ENCODE peak calls at places on chromosomes 4 and X, in nine cellular contexts. W is BJ, O is type B pancreatic cell, J is pancreas, T is Calu3, M is prostate gland, C is astrocyte of the spinal cord, R is fibroblast of the aortic adventitia, S is tibial nerve. P is an unnamed sample.
A peak's percentile ranks its signal among the peaks of the same experiment; 100 is the strongest.

GRCh38 chr4:2412534-2412884 is 5.9 kb downstream of the ZFYVE28 start:
- DNase-seq in J (no peak), R (no peak), W (no peak), M (no peak), C (no peak), S (no peak), T (no peak), O (no peak), P (no peak)

GRCh38 chr4:13176603-13177190 is 307.4 kb downstream of the RAB28 start:
- DNase-seq in T (no peak), O (no peak), M (no peak), W (no peak), J (no peak), S (no peak), C (no peak), R (no peak), P (no peak)

GRCh38 chr4:140018931-140019618 is 134.9 kb downstream of the MAML3 start:
- DNase-seq in S (no peak), J (no peak), O (no peak), T (no peak), C (no peak), M (no peak), W (no peak), R (no peak), P (no peak)

GRCh38 chr4:89249716-89250361 is 57.8 kb downstream of the GPRIN3 start:
- DNase-seq in J (peak; percentile 38), C (no peak), R (no peak), T (no peak), W (no peak), M (no peak), O (no peak), S (no peak), P (no peak)

GRCh38 chr4:164261831-164262230 is 492.1 kb upstream of the SMIM31 start:
- DNase-seq in J (no peak), R (no peak), W (no peak), O (no peak), C (no peak), S (no peak), M (no peak), T (no peak), P (no peak)

GRCh38 chr4:6912412-6912811 is 2.8 kb downstream of the TBC1D14 start:
- DNase-seq in R (no peak), J (no peak), T (no peak), O (no peak), W (no peak), S (no peak), M (no peak), C (no peak), P (no peak)

GRCh38 chrX:53282313-53282712 is 929 bp upstream of the IQSEC2 start:
- DNase-seq in S (no peak), M (no peak), R (no peak), C (peak; percentile 22), O (no peak), J (no peak), W (no peak), T (no peak), P (peak; percentile 44)

GRCh38 chr4:188714488-188714887 is 575.2 kb downstream of the TRIML1 start:
- DNase-seq in S (no peak), T (no peak), O (no peak), J (no peak), C (peak; percentile 15), W (peak; percentile 41), R (no peak), M (no peak), P (no peak)

GRCh38 chr4:48410812-48411211 is 69.5 kb downstream of the SLAIN2 start:
- DNase-seq in O (no peak), C (no peak), S (no peak), T (no peak), J (no peak), W (no peak), M (no peak), R (no peak), P (no peak)

GRCh38 chrX:18681996-18682395 is 10.1 kb upstream of the RS1 start:
- DNase-seq in T (no peak), C (no peak), R (no peak), W (no peak), O (no peak), S (no peak), J (no peak), M (no peak), P (no peak)

GRCh38 chr4:118173956-118174355 is 139.7 kb downstream of the NDST3 start:
- DNase-seq in W (peak; percentile 40), M (no peak), R (peak; percentile 77), J (no peak), S (no peak), O (no peak), T (no peak), C (peak; percentile 92), P (peak; percentile 95)

GRCh38 chrX:107574054-107574683 is 54.1 kb upstream of the PRPS1 start:
- DNase-seq in C (peak; percentile 65), R (peak; percentile 61), O (no peak), J (no peak), T (no peak), W (no peak), S (no peak), M (no peak), P (peak; percentile 68)

GRCh38 chr4:2363056-2363719 is 55.3 kb downstream of the ZFYVE28 start:
- DNase-seq in S (no peak), T (no peak), O (no peak), R (peak; percentile 6), M (no peak), C (no peak), J (peak; percentile 82), W (no peak), P (no peak)

GRCh38 chr4:36385951-36386561 is 104.6 kb downstream of the DTHD1 start:
- DNase-seq in M (no peak), W (no peak), S (no peak), O (no peak), C (no peak), T (no peak), R (no peak), J (no peak), P (no peak)

GRCh38 chr4:36392049-36392448 is 110.6 kb downstream of the DTHD1 start:
- DNase-seq in M (no peak), O (no peak), T (no peak), R (no peak), S (no peak), W (no peak), C (peak; percentile 16), J (no peak), P (no peak)

GRCh38 chr4:36388710-36389109 is 107.3 kb downstream of the DTHD1 start:
- DNase-seq in W (no peak), T (no peak), O (no peak), R (no peak), S (no peak), C (no peak), M (no peak), J (no peak), P (no peak)

DNA sequence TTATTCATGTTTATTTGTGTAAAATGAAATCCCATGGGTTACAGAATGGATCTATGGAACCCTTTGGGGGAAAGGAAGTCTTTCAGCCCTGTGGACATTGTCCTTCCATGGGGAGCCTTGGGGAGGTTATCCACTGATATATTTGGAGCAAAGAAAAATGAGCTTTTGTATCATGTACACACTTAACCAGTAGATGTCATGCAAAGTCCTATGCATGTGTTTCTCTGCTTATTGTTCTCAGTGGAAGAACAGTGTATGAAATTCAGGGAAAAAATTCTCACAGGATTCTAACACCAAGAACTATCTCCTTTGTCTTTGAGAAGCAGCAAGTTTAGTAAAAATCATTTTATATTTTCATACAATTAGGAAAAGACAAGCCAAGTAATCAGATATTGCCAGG is 105.3 kb downstream of the DTHD1 start:
- DNase-seq in T (no peak), W (no peak), J (no peak), C (no peak), O (no peak), R (no peak), M (no peak), S (no peak), P (no peak)
- TF ChIP-seq CTCF in T (no peak), W (no peak), J (no peak), C (no peak), O (peak; percentile 47), R (no peak), M (no peak), S (no peak), P (no peak)

DNA sequence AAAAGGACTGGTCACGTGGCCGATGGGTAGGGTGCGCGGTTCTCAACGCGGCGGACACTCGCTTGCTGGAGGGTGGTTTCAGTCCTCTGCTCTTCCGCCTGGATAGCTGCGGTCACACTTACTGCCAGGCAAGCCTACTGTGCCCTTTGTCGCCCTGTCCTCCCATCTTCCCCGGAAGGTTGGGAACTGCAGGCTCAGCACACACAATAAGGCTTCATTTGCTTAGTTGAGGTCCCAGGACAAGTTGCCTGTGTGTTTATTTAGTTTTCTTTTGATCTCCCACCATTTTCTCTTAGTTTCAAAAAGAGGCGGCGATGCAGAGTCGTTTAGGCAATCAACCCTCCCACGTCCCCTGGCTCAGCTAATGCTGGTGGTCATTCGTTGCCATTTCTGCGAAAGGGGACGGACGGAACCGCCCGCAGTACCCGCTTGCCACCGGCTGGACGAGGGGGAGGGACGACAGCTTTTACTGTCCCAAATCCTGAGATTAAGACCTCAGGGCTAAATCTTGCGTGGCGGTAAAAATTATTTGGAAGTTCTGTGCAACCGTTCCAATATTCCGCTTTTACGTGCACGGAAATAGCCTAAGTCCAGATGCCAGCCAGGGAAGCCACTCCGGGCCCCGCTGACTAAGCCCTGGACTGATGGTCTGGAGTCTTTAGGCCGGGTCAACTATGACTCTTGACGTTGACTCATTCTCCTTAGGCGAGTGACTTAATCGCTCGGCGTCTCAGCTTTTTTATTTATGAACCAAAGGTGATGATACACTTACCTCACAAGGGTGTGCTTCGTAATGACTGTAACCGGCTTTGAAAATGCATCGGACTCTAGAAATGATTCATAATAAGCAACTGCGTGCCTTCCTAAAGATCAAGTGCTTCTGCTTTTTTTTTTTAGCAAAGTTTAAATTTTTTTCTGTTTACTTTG is 671 bp upstream of the EIF4E start:
- DNase-seq in C (peak; percentile 94), O (no peak), R (peak; percentile 91), T (peak; percentile 68), W (peak; percentile 91), M (peak; percentile 33), J (peak; percentile 63), S (no peak), P (peak; percentile 92)
- TF ChIP-seq CTCF in C (no peak), O (peak; percentile 55), R (peak; percentile 30), T (no peak), W (no peak), M (no peak), J (no peak), S (no peak), P (peak; percentile 1)

DNA sequence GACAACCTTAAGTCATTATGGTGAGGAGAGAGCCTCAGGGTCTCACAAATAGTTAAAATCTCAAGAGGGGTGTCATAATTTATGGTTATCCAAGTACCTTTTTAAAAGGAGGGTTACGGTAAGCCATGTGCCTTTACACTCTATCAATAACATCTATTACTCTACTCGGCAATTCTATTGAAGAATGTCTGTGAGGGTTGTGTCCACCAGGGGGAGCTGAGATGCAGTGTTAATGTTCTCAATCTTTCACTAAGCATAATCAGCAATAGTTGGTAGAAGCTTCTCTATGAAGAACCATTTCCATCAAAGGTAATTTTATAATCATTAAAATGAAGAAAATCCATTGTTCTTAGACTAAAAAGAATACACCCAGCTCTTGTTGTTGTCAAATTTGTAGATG is 457.4 kb downstream of the CENPC start:
- DNase-seq in J (peak; percentile 27), C (peak; percentile 5), S (peak; percentile 21), O (no peak), T (peak; percentile 42), M (no peak), R (peak; percentile 3), W (no peak), P (no peak)
- TF ChIP-seq CTCF in J (peak; percentile 33), C (peak; percentile 39), S (peak; percentile 32), O (peak; percentile 70), T (peak; percentile 14), M (peak; percentile 20), R (no peak), W (no peak), P (peak; percentile 25)

GRCh38 chr4:37188100-37188499 is 56.4 kb upstream of the NWD2 start:
- DNase-seq in J (no peak), R (no peak), O (no peak), M (no peak), S (no peak), C (no peak), T (peak; percentile 2), W (no peak), P (no peak)
- TF ChIP-seq CTCF in J (no peak), R (no peak), O (peak; percentile 61), M (no peak), S (no peak), C (no peak), T (no peak), W (no peak), P (no peak)

P was measured in choroid plexus epithelial cell.